ENCODE peak calls at places on chromosomes 11 and 22, in four cellular contexts. S is ovary, B is HCT116, C is BJ. G is an unnamed sample.

GRCh38 chr22:30910358-30910757 is 58.2 kb downstream of the MORC2 start:
- DNase-seq in B (no peak), C (no peak), S (no peak), G (no peak)

GRCh38 chr22:17171313-17172171 is 12.5 kb upstream of the HDHD5 start:
- DNase-seq in C (peak; percentile 24), B (peak; percentile 82), S (peak; percentile 87), G (peak; percentile 95)

GRCh38 chr11:23423119-23423518 is 562.8 kb upstream of the CCDC179 start:
- DNase-seq in S (no peak), B (no peak), C (peak; percentile 20), G (no peak)

GRCh38 chr11:6229911-6230310 is 4.5 kb downstream of the FHIP1B start:
- DNase-seq in C (no peak), S (no peak), B (no peak), G (no peak)

GRCh38 chr11:43567396-43567975 is 113.1 kb upstream of the HSD17B12 start:
- DNase-seq in C (no peak), S (no peak), B (peak; percentile 41), G (peak; percentile 67)

GRCh38 chr11:130771708-130772107 is 144.6 kb downstream of the SNX19 start:
- DNase-seq in S (no peak), B (no peak), C (peak; percentile 7), G (no peak)

GRCh38 chr22:39519681-39520053 is 695 bp upstream of the ATF4 start:
- DNase-seq in B (no peak), C (no peak), S (no peak), G (no peak)

GRCh38 chr11:64267207-64267945 is 16.0 kb downstream of the PLCB3 start:
- DNase-seq in B (no peak), S (no peak), C (no peak), G (no peak)

GRCh38 chr11:30368394-30368793 is 45.5 kb downstream of the ARL14EP start:
- DNase-seq in C (no peak), S (no peak), B (no peak), G (no peak)

GRCh38 chr11:72807021-72807693 is 7.1 kb upstream of the ATG16L2 start:
- DNase-seq in B (no peak), S (no peak), C (no peak), G (no peak)

GRCh38 chr22:26568207-26568706 is 21.7 kb downstream of the TPST2 start:
- DNase-seq in S (no peak), C (no peak), B (no peak), G (no peak)

GRCh38 chr22:23531283-23531921 is 48.7 kb downstream of the IGLL1 start:
- DNase-seq in C (no peak), S (peak; percentile 33), B (no peak), G (no peak)

GRCh38 chr11:44065161-44065571 is 904 bp upstream of the ACCS start:
- DNase-seq in B (no peak), C (no peak), S (no peak), G (no peak)

GRCh38 chr11:6596237-6596877 is 7.1 kb downstream of the RRP8 start:
- DNase-seq in B (no peak), S (no peak), C (no peak), G (no peak)

GRCh38 chr11:117218133-117218915 is 13.5 kb downstream of the PCSK7 start:
- DNase-seq in B (no peak), S (peak; percentile 65), C (no peak), G (no peak)

GRCh38 chr22:30362632-30363281 is 6.0 kb downstream of the CCDC157 start:
- DNase-seq in B (no peak), C (no peak), S (no peak), G (no peak)

GRCh38 chr11:1310315-1310687 is 869 bp upstream of the TOLLIP start:
- DNase-seq in S (no peak), C (no peak), B (no peak), G (no peak)

GRCh38 chr11:1308745-1309497 is 511 bp downstream of the TOLLIP start:
- DNase-seq in C (no peak), B (no peak), S (no peak), G (no peak)

GRCh38 chr11:1310772-1311468 is 1.5 kb upstream of the TOLLIP start:
- DNase-seq in B (no peak), S (no peak), C (no peak), G (peak; percentile 59)

GRCh38 chr11:1307998-1308744 is 1.3 kb downstream of the TOLLIP start:
- DNase-seq in B (no peak), S (no peak), C (no peak), G (no peak)

GRCh38 chr11:1309498-1310314 is at the start of gene TOLLIP:
- DNase-seq in S (peak; percentile 98), C (peak; percentile 32), B (peak; percentile 74), G (peak; percentile 100)
- TF ChIP-seq CTCF in S (peak; percentile 47), C (peak; percentile 37), B (peak; percentile 11), G (peak; percentile 17)

GRCh38 chr11:11230802-11231562 is 122.1 kb downstream of the CSNK2A3 start:
- DNase-seq in C (no peak), B (peak; percentile 6), S (no peak), G (peak; percentile 40)
- TF ChIP-seq CTCF in C (peak; percentile 27), B (peak; percentile 69), S (no peak), G (peak; percentile 23)

GRCh38 chr11:120632579-120632978 is 121.0 kb downstream of the GRIK4 start:
- DNase-seq in C (no peak), B (no peak), S (no peak), G (peak; percentile 67)
- TF ChIP-seq CTCF in C (peak; percentile 7), B (peak; percentile 52), S (no peak), G (no peak)

GRCh38 chr11:83073248-83073647 is 1.6 kb upstream of the RAB30 start:
- DNase-seq in B (no peak), C (no peak), S (no peak), G (no peak)

GRCh38 chr11:83073884-83074283 is 2.2 kb upstream of the RAB30 start:
- DNase-seq in B (no peak), S (no peak), C (no peak), G (no peak)

GRCh38 chr11:83071641-83072591 is at the start of gene RAB30:
- DNase-seq in B (peak; percentile 99), C (peak; percentile 99), S (peak; percentile 92), G (peak; percentile 92)

GRCh38 chr11:83070878-83071640 is 638 bp downstream of the RAB30 start:
- DNase-seq in S (peak; percentile 72), C (no peak), B (no peak), G (no peak)

DNA sequence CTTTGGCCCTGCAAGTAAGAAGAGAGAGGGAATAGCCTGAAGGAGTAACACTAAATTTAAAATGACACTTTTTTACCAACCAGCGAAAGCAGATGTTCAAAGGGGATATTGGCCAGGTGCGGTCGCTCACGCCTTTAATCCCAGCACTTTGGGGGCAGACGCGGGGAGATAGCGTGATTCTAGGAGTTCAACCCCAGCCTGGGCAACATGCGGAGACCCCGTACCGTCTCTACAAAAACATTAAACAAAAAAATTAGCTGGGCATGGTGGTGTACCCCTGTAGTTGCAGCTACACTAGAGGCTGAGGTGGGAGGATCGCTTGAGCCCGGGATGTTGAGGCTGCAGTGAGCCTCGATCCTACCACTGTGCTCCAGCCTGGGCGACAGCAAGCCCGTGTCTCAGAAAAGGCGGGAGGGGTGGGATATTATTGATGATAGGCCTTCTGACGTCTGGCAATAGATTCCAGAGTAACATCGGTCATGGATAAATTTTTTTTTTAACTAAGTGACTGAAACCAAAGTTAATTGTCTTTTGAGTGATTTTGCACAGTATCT is 1.1 kb upstream of the RAB30 start:
- DNase-seq in S (no peak), B (no peak), C (no peak), G (no peak)
- TF ChIP-seq CTCF in S (no peak), B (no peak), C (no peak), G (no peak)